ENCODE peak calls at places on chromosomes 13 and 19, in four cellular contexts. N, F, P and V are unnamed samples.

GRCh38 chr19:31349160-31349881 is at the start of gene TSHZ3:
- DNase-seq in N (peak), F (peak), P (peak), V (no peak)

GRCh38 chr13:28544026-28544425 is 49.1 kb upstream of the FLT1 start:
- DNase-seq in N (no peak), F (no peak), P (no peak), V (no peak)

GRCh38 chr19:1063909-1064660 is 2.9 kb upstream of the ARHGAP45 start:
- DNase-seq in N (no peak), F (peak), P (no peak), V (no peak)

GRCh38 chr19:8986296-8986695 is 23.9 kb downstream of the MUC16 start:
- DNase-seq in N (no peak), F (no peak), P (no peak), V (no peak)

GRCh38 chr13:109529964-109530363 is 256.4 kb downstream of the IRS2 start:
- DNase-seq in N (no peak), F (no peak), P (no peak), V (no peak)

GRCh38 chr19:40257096-40257517 is 28.0 kb downstream of the AKT2 start:
- DNase-seq in N (no peak), F (no peak), P (no peak), V (no peak)

GRCh38 chr13:97120976-97121375 is 101.2 kb upstream of the MBNL2 start:
- DNase-seq in N (no peak), F (no peak), P (no peak), V (no peak)

GRCh38 chr19:48069435-48069834 is 25.6 kb upstream of the CABP5 start:
- DNase-seq in N (no peak), F (no peak), P (no peak), V (no peak)

GRCh38 chr13:77465595-77466195 is 69.8 kb upstream of the SCEL start:
- DNase-seq in N (no peak), F (no peak), P (no peak), V (no peak)

GRCh38 chr13:46893820-46894533 is 2.9 kb downstream of the HTR2A start:
- DNase-seq in N (peak), F (peak), P (peak), V (peak)

GRCh38 chr13:62643799-62644484 is 1228.3 kb upstream of the PCDH20 start:
- DNase-seq in N (no peak), F (no peak), P (no peak), V (no peak)

GRCh38 chr19:20471441-20471840 is 94.1 kb downstream of the ZNF737 start:
- DNase-seq in N (no peak), F (no peak), P (no peak), V (no peak)

GRCh38 chr13:92390217-92390616 is 836.4 kb upstream of the GPC6 start:
- DNase-seq in N (no peak), F (no peak), P (no peak), V (no peak)

GRCh38 chr19:8526345-8527062 is 12.5 kb upstream of the ZNF414 start:
- DNase-seq in N (peak), F (peak), P (no peak), V (peak)

GRCh38 chr19:20078696-20079095 is 896 bp downstream of the ZNF90 start:
- DNase-seq in N (no peak), F (peak), P (no peak), V (peak)

GRCh38 chr13:31476753-31477152 is 262.6 kb upstream of the RXFP2 start:
- DNase-seq in N (no peak), F (no peak), P (no peak), V (no peak)

GRCh38 chr19:44576843-44577565 is 36.4 kb upstream of the IGSF23 start:
- DNase-seq in N (peak), F (peak), P (peak), V (peak)

GRCh38 chr13:36857273-36857672 is 38.3 kb downstream of the RFXAP start:
- DNase-seq in N (no peak), F (no peak), P (no peak), V (no peak)

GRCh38 chr19:38047048-38047435 is 140.0 kb downstream of the SIPA1L3 start:
- DNase-seq in N (no peak), F (no peak), P (no peak), V (no peak)

GRCh38 chr19:53102186-53102585 is 1.0 kb downstream of the ZNF160 start:
- DNase-seq in N (no peak), F (no peak), P (no peak), V (no peak)

GRCh38 chr13:111899714-111900389 is 167.1 kb upstream of the SOX1 start:
- DNase-seq in N (no peak), F (no peak), P (no peak), V (no peak)

GRCh38 chr13:72121466-72121865 is 254.5 kb upstream of the DACH1 start:
- DNase-seq in N (no peak), F (no peak), P (no peak), V (no peak)

GRCh38 chr19:17719730-17720486 is 628 bp downstream of the MAP1S start:
- DNase-seq in N (no peak), F (peak), P (no peak), V (peak)

GRCh38 chr13:46598820-46599180 is 45.8 kb downstream of the LRCH1 start:
- DNase-seq in N (no peak), F (no peak), P (no peak), V (no peak)